ENCODE peak calls at places on chromosome 9, in seven cellular contexts. One of them, this sample, is unnamed.

GRCh38 chr9:72362118-72362531 is 2.9 kb downstream of the ZFAND5 start:
- DNase-seq in neuronal stem cell: no peak
- DNase-seq in stimulated activated CD8-positive, alpha-beta memory T cell treated with anti-CD3 and anti-CD28 coated beads, Interleukin-12 subunit alpha, Interleukin-12 subunit beta, amount 100 ng/mL, for 1 hour: no peak
- DNase-seq in substantia nigra: no peak
- DNase-seq in dorsolateral prefrontal cortex: no peak
- DNase-seq in amniotic stem cell: no peak
- DNase-seq in T-helper 1 cell: no peak
- DNase-seq in this sample: no peak

GRCh38 chr9:111456536-111456935 is 27.6 kb downstream of the ECPAS start:
- DNase-seq in substantia nigra: no peak
- DNase-seq in neuronal stem cell: no peak
- DNase-seq in T-helper 1 cell: no peak
- DNase-seq in amniotic stem cell: no peak
- DNase-seq in stimulated activated CD8-positive, alpha-beta memory T cell treated with anti-CD3 and anti-CD28 coated beads, Interleukin-12 subunit alpha, Interleukin-12 subunit beta, amount 100 ng/mL, for 1 hour: no peak
- DNase-seq in dorsolateral prefrontal cortex: no peak
- DNase-seq in this sample: no peak

GRCh38 chr9:33638516-33638915 is 114.5 kb downstream of the ANKRD18B start:
- DNase-seq in amniotic stem cell: no peak
- DNase-seq in substantia nigra: no peak
- DNase-seq in stimulated activated CD8-positive, alpha-beta memory T cell treated with anti-CD3 and anti-CD28 coated beads, Interleukin-12 subunit alpha, Interleukin-12 subunit beta, amount 100 ng/mL, for 1 hour: no peak
- DNase-seq in neuronal stem cell: no peak
- DNase-seq in T-helper 1 cell: no peak
- DNase-seq in dorsolateral prefrontal cortex: no peak
- DNase-seq in this sample: no peak

GRCh38 chr9:128254362-128254761 is 21.4 kb downstream of the GOLGA2 start:
- DNase-seq in substantia nigra: no peak
- DNase-seq in dorsolateral prefrontal cortex: no peak
- DNase-seq in stimulated activated CD8-positive, alpha-beta memory T cell treated with anti-CD3 and anti-CD28 coated beads, Interleukin-12 subunit alpha, Interleukin-12 subunit beta, amount 100 ng/mL, for 1 hour: no peak
- DNase-seq in T-helper 1 cell: no peak
- DNase-seq in amniotic stem cell: no peak
- DNase-seq in neuronal stem cell: no peak
- DNase-seq in this sample: no peak

GRCh38 chr9:79470957-79471356 is 100.8 kb upstream of the TLE4 start:
- DNase-seq in neuronal stem cell: no peak
- DNase-seq in dorsolateral prefrontal cortex: no peak
- DNase-seq in substantia nigra: no peak
- DNase-seq in amniotic stem cell: no peak
- DNase-seq in T-helper 1 cell: no peak
- DNase-seq in stimulated activated CD8-positive, alpha-beta memory T cell treated with anti-CD3 and anti-CD28 coated beads, Interleukin-12 subunit alpha, Interleukin-12 subunit beta, amount 100 ng/mL, for 1 hour: no peak
- DNase-seq in this sample: no peak

GRCh38 chr9:11402621-11403020 is 789.8 kb upstream of the PTPRD start:
- DNase-seq in substantia nigra: no peak
- DNase-seq in amniotic stem cell: no peak
- DNase-seq in stimulated activated CD8-positive, alpha-beta memory T cell treated with anti-CD3 and anti-CD28 coated beads, Interleukin-12 subunit alpha, Interleukin-12 subunit beta, amount 100 ng/mL, for 1 hour: no peak
- DNase-seq in T-helper 1 cell: no peak
- DNase-seq in dorsolateral prefrontal cortex: no peak
- DNase-seq in neuronal stem cell: no peak
- DNase-seq in this sample: no peak

GRCh38 chr9:123814526-123814925 is 115.4 kb downstream of the DENND1A start:
- DNase-seq in dorsolateral prefrontal cortex: no peak
- DNase-seq in T-helper 1 cell: no peak
- DNase-seq in neuronal stem cell: no peak
- DNase-seq in stimulated activated CD8-positive, alpha-beta memory T cell treated with anti-CD3 and anti-CD28 coated beads, Interleukin-12 subunit alpha, Interleukin-12 subunit beta, amount 100 ng/mL, for 1 hour: no peak
- DNase-seq in amniotic stem cell: no peak
- DNase-seq in substantia nigra: no peak
- DNase-seq in this sample: no peak

GRCh38 chr9:89606567-89607311 is 1.9 kb downstream of the GADD45G start:
- DNase-seq in neuronal stem cell: peak; percentile 32
- DNase-seq in substantia nigra: no peak
- DNase-seq in stimulated activated CD8-positive, alpha-beta memory T cell treated with anti-CD3 and anti-CD28 coated beads, Interleukin-12 subunit alpha, Interleukin-12 subunit beta, amount 100 ng/mL, for 1 hour: no peak
- DNase-seq in amniotic stem cell: no peak
- DNase-seq in T-helper 1 cell: no peak
- DNase-seq in dorsolateral prefrontal cortex: peak; percentile 54
- DNase-seq in this sample: peak; percentile 64

GRCh38 chr9:126613656-126614055 is at the start of gene LMX1B:
- DNase-seq in neuronal stem cell: no peak
- DNase-seq in amniotic stem cell: no peak
- DNase-seq in dorsolateral prefrontal cortex: no peak
- DNase-seq in T-helper 1 cell: no peak
- DNase-seq in stimulated activated CD8-positive, alpha-beta memory T cell treated with anti-CD3 and anti-CD28 coated beads, Interleukin-12 subunit alpha, Interleukin-12 subunit beta, amount 100 ng/mL, for 1 hour: no peak
- DNase-seq in substantia nigra: no peak
- DNase-seq in this sample: no peak

GRCh38 chr9:70746316-70746715 is 331.9 kb upstream of the KLF9 start:
- DNase-seq in neuronal stem cell: no peak
- DNase-seq in T-helper 1 cell: no peak
- DNase-seq in substantia nigra: no peak
- DNase-seq in amniotic stem cell: no peak
- DNase-seq in stimulated activated CD8-positive, alpha-beta memory T cell treated with anti-CD3 and anti-CD28 coated beads, Interleukin-12 subunit alpha, Interleukin-12 subunit beta, amount 100 ng/mL, for 1 hour: no peak
- DNase-seq in dorsolateral prefrontal cortex: no peak
- DNase-seq in this sample: no peak

GRCh38 chr9:131045300-131046092 is 36.5 kb downstream of the LAMC3 start:
- DNase-seq in substantia nigra: no peak
- DNase-seq in neuronal stem cell: no peak
- DNase-seq in T-helper 1 cell: no peak
- DNase-seq in stimulated activated CD8-positive, alpha-beta memory T cell treated with anti-CD3 and anti-CD28 coated beads, Interleukin-12 subunit alpha, Interleukin-12 subunit beta, amount 100 ng/mL, for 1 hour: no peak
- DNase-seq in dorsolateral prefrontal cortex: no peak
- DNase-seq in amniotic stem cell: no peak
- DNase-seq in this sample: peak; percentile 60

GRCh38 chr9:36316629-36317317 is 58.5 kb upstream of the GNE start:
- DNase-seq in T-helper 1 cell: no peak
- DNase-seq in dorsolateral prefrontal cortex: peak; percentile 11
- DNase-seq in neuronal stem cell: no peak
- DNase-seq in substantia nigra: peak; percentile 56
- DNase-seq in amniotic stem cell: no peak
- DNase-seq in stimulated activated CD8-positive, alpha-beta memory T cell treated with anti-CD3 and anti-CD28 coated beads, Interleukin-12 subunit alpha, Interleukin-12 subunit beta, amount 100 ng/mL, for 1 hour: no peak
- DNase-seq in this sample: no peak

GRCh38 chr9:126672634-126673284 is 59.0 kb downstream of the LMX1B start:
- DNase-seq in neuronal stem cell: no peak
- DNase-seq in substantia nigra: no peak
- DNase-seq in dorsolateral prefrontal cortex: no peak
- DNase-seq in amniotic stem cell: no peak
- DNase-seq in T-helper 1 cell: no peak
- DNase-seq in stimulated activated CD8-positive, alpha-beta memory T cell treated with anti-CD3 and anti-CD28 coated beads, Interleukin-12 subunit alpha, Interleukin-12 subunit beta, amount 100 ng/mL, for 1 hour: no peak
- DNase-seq in this sample: no peak

GRCh38 chr9:34233691-34234090 is 54.8 kb downstream of the UBAP1 start:
- DNase-seq in substantia nigra: no peak
- DNase-seq in T-helper 1 cell: no peak
- DNase-seq in neuronal stem cell: no peak
- DNase-seq in amniotic stem cell: no peak
- DNase-seq in dorsolateral prefrontal cortex: no peak
- DNase-seq in stimulated activated CD8-positive, alpha-beta memory T cell treated with anti-CD3 and anti-CD28 coated beads, Interleukin-12 subunit alpha, Interleukin-12 subunit beta, amount 100 ng/mL, for 1 hour: no peak
- DNase-seq in this sample: no peak

GRCh38 chr9:104485014-104485413 is 19.0 kb upstream of the OR13F1 start:
- DNase-seq in neuronal stem cell: no peak
- DNase-seq in T-helper 1 cell: no peak
- DNase-seq in amniotic stem cell: no peak
- DNase-seq in substantia nigra: no peak
- DNase-seq in dorsolateral prefrontal cortex: no peak
- DNase-seq in stimulated activated CD8-positive, alpha-beta memory T cell treated with anti-CD3 and anti-CD28 coated beads, Interleukin-12 subunit alpha, Interleukin-12 subunit beta, amount 100 ng/mL, for 1 hour: no peak
- DNase-seq in this sample: no peak

GRCh38 chr9:17906841-17907779 is 328.2 kb downstream of the SH3GL2 start:
- DNase-seq in dorsolateral prefrontal cortex: no peak
- DNase-seq in amniotic stem cell: no peak
- DNase-seq in T-helper 1 cell: no peak
- DNase-seq in stimulated activated CD8-positive, alpha-beta memory T cell treated with anti-CD3 and anti-CD28 coated beads, Interleukin-12 subunit alpha, Interleukin-12 subunit beta, amount 100 ng/mL, for 1 hour: no peak
- DNase-seq in substantia nigra: no peak
- DNase-seq in neuronal stem cell: peak; percentile 42
- DNase-seq in this sample: no peak

GRCh38 chr9:35844628-35845301 is 15.7 kb downstream of the TMEM8B start:
- DNase-seq in neuronal stem cell: no peak
- DNase-seq in substantia nigra: no peak
- DNase-seq in amniotic stem cell: peak; percentile 88
- DNase-seq in stimulated activated CD8-positive, alpha-beta memory T cell treated with anti-CD3 and anti-CD28 coated beads, Interleukin-12 subunit alpha, Interleukin-12 subunit beta, amount 100 ng/mL, for 1 hour: no peak
- DNase-seq in dorsolateral prefrontal cortex: no peak
- DNase-seq in T-helper 1 cell: no peak
- DNase-seq in this sample: no peak

GRCh38 chr9:137303031-137303892 is 1.2 kb upstream of the NRARP start:
- DNase-seq in substantia nigra: no peak
- DNase-seq in T-helper 1 cell: no peak
- DNase-seq in neuronal stem cell: no peak
- DNase-seq in dorsolateral prefrontal cortex: no peak
- DNase-seq in stimulated activated CD8-positive, alpha-beta memory T cell treated with anti-CD3 and anti-CD28 coated beads, Interleukin-12 subunit alpha, Interleukin-12 subunit beta, amount 100 ng/mL, for 1 hour: no peak
- DNase-seq in amniotic stem cell: no peak
- DNase-seq in this sample: no peak

GRCh38 chr9:27162045-27162444 is 53.0 kb downstream of the TEK start:
- DNase-seq in substantia nigra: no peak
- DNase-seq in dorsolateral prefrontal cortex: no peak
- DNase-seq in amniotic stem cell: peak; percentile 24
- DNase-seq in stimulated activated CD8-positive, alpha-beta memory T cell treated with anti-CD3 and anti-CD28 coated beads, Interleukin-12 subunit alpha, Interleukin-12 subunit beta, amount 100 ng/mL, for 1 hour: no peak
- DNase-seq in neuronal stem cell: no peak
- DNase-seq in T-helper 1 cell: no peak
- DNase-seq in this sample: no peak

GRCh38 chr9:137759117-137759516 is 118.5 kb upstream of the CACNA1B start:
- DNase-seq in T-helper 1 cell: no peak
- DNase-seq in dorsolateral prefrontal cortex: no peak
- DNase-seq in amniotic stem cell: no peak
- DNase-seq in substantia nigra: no peak
- DNase-seq in stimulated activated CD8-positive, alpha-beta memory T cell treated with anti-CD3 and anti-CD28 coated beads, Interleukin-12 subunit alpha, Interleukin-12 subunit beta, amount 100 ng/mL, for 1 hour: no peak
- DNase-seq in neuronal stem cell: no peak
- DNase-seq in this sample: peak; percentile 36

GRCh38 chr9:101443358-101443757 is 7.8 kb upstream of the ALDOB start:
- DNase-seq in stimulated activated CD8-positive, alpha-beta memory T cell treated with anti-CD3 and anti-CD28 coated beads, Interleukin-12 subunit alpha, Interleukin-12 subunit beta, amount 100 ng/mL, for 1 hour: no peak
- DNase-seq in substantia nigra: no peak
- DNase-seq in amniotic stem cell: no peak
- DNase-seq in neuronal stem cell: no peak
- DNase-seq in dorsolateral prefrontal cortex: peak; percentile 97
- DNase-seq in T-helper 1 cell: no peak
- DNase-seq in this sample: no peak

GRCh38 chr9:137445275-137445807 is 4.2 kb upstream of the ENTPD8 start:
- DNase-seq in stimulated activated CD8-positive, alpha-beta memory T cell treated with anti-CD3 and anti-CD28 coated beads, Interleukin-12 subunit alpha, Interleukin-12 subunit beta, amount 100 ng/mL, for 1 hour: peak; percentile 77
- DNase-seq in amniotic stem cell: no peak
- DNase-seq in T-helper 1 cell: peak; percentile 65
- DNase-seq in dorsolateral prefrontal cortex: peak; percentile 63
- DNase-seq in substantia nigra: peak; percentile 67
- DNase-seq in neuronal stem cell: peak; percentile 77
- DNase-seq in this sample: peak; percentile 92

GRCh38 chr9:127705577-127706215 is 1.1 kb upstream of the CFAP157 start:
- DNase-seq in amniotic stem cell: no peak
- DNase-seq in neuronal stem cell: no peak
- DNase-seq in stimulated activated CD8-positive, alpha-beta memory T cell treated with anti-CD3 and anti-CD28 coated beads, Interleukin-12 subunit alpha, Interleukin-12 subunit beta, amount 100 ng/mL, for 1 hour: no peak
- DNase-seq in T-helper 1 cell: no peak
- DNase-seq in substantia nigra: no peak
- DNase-seq in dorsolateral prefrontal cortex: no peak
- DNase-seq in this sample: no peak

GRCh38 chr9:90034071-90034470 is 429.3 kb downstream of the GADD45G start:
- DNase-seq in neuronal stem cell: no peak
- DNase-seq in amniotic stem cell: no peak
- DNase-seq in dorsolateral prefrontal cortex: no peak
- DNase-seq in substantia nigra: no peak
- DNase-seq in stimulated activated CD8-positive, alpha-beta memory T cell treated with anti-CD3 and anti-CD28 coated beads, Interleukin-12 subunit alpha, Interleukin-12 subunit beta, amount 100 ng/mL, for 1 hour: no peak
- DNase-seq in T-helper 1 cell: no peak
- DNase-seq in this sample: no peak

GRCh38 chr9:137975936-137976565 is 98.5 kb downstream of the CACNA1B start:
- DNase-seq in T-helper 1 cell: no peak
- DNase-seq in stimulated activated CD8-positive, alpha-beta memory T cell treated with anti-CD3 and anti-CD28 coated beads, Interleukin-12 subunit alpha, Interleukin-12 subunit beta, amount 100 ng/mL, for 1 hour: no peak
- DNase-seq in amniotic stem cell: no peak
- DNase-seq in substantia nigra: no peak
- DNase-seq in dorsolateral prefrontal cortex: no peak
- DNase-seq in neuronal stem cell: no peak
- DNase-seq in this sample: peak; percentile 46

GRCh38 chr9:118303216-118303615 is 599.0 kb downstream of the TLR4 start:
- DNase-seq in amniotic stem cell: no peak
- DNase-seq in substantia nigra: no peak
- DNase-seq in stimulated activated CD8-positive, alpha-beta memory T cell treated with anti-CD3 and anti-CD28 coated beads, Interleukin-12 subunit alpha, Interleukin-12 subunit beta, amount 100 ng/mL, for 1 hour: no peak
- DNase-seq in dorsolateral prefrontal cortex: no peak
- DNase-seq in neuronal stem cell: no peak
- DNase-seq in T-helper 1 cell: no peak
- DNase-seq in this sample: no peak

GRCh38 chr9:79741381-79741780 is 169.6 kb downstream of the TLE4 start:
- DNase-seq in substantia nigra: no peak
- DNase-seq in amniotic stem cell: no peak
- DNase-seq in T-helper 1 cell: no peak
- DNase-seq in neuronal stem cell: no peak
- DNase-seq in stimulated activated CD8-positive, alpha-beta memory T cell treated with anti-CD3 and anti-CD28 coated beads, Interleukin-12 subunit alpha, Interleukin-12 subunit beta, amount 100 ng/mL, for 1 hour: no peak
- DNase-seq in dorsolateral prefrontal cortex: no peak
- DNase-seq in this sample: no peak

GRCh38 chr9:74672237-74672636 is 175.1 kb downstream of the RORB start:
- DNase-seq in T-helper 1 cell: no peak
- DNase-seq in dorsolateral prefrontal cortex: no peak
- DNase-seq in amniotic stem cell: no peak
- DNase-seq in neuronal stem cell: no peak
- DNase-seq in stimulated activated CD8-positive, alpha-beta memory T cell treated with anti-CD3 and anti-CD28 coated beads, Interleukin-12 subunit alpha, Interleukin-12 subunit beta, amount 100 ng/mL, for 1 hour: no peak
- DNase-seq in substantia nigra: no peak
- DNase-seq in this sample: no peak

GRCh38 chr9:93059097-93059959 is 827 bp downstream of the SUSD3 start:
- DNase-seq in substantia nigra: no peak
- DNase-seq in stimulated activated CD8-positive, alpha-beta memory T cell treated with anti-CD3 and anti-CD28 coated beads, Interleukin-12 subunit alpha, Interleukin-12 subunit beta, amount 100 ng/mL, for 1 hour: no peak
- DNase-seq in neuronal stem cell: no peak
- DNase-seq in T-helper 1 cell: peak; percentile 39
- DNase-seq in dorsolateral prefrontal cortex: no peak
- DNase-seq in amniotic stem cell: no peak
- DNase-seq in this sample: no peak

GRCh38 chr9:106966481-106966880 is 103.5 kb downstream of the ZNF462 start:
- DNase-seq in neuronal stem cell: no peak
- DNase-seq in substantia nigra: no peak
- DNase-seq in T-helper 1 cell: no peak
- DNase-seq in dorsolateral prefrontal cortex: no peak
- DNase-seq in amniotic stem cell: no peak
- DNase-seq in stimulated activated CD8-positive, alpha-beta memory T cell treated with anti-CD3 and anti-CD28 coated beads, Interleukin-12 subunit alpha, Interleukin-12 subunit beta, amount 100 ng/mL, for 1 hour: no peak
- DNase-seq in this sample: no peak

GRCh38 chr9:134304306-134304705 is 21.9 kb upstream of the RXRA start:
- DNase-seq in neuronal stem cell: no peak
- DNase-seq in amniotic stem cell: no peak
- DNase-seq in stimulated activated CD8-positive, alpha-beta memory T cell treated with anti-CD3 and anti-CD28 coated beads, Interleukin-12 subunit alpha, Interleukin-12 subunit beta, amount 100 ng/mL, for 1 hour: no peak
- DNase-seq in dorsolateral prefrontal cortex: no peak
- DNase-seq in T-helper 1 cell: no peak
- DNase-seq in substantia nigra: no peak
- DNase-seq in this sample: no peak

GRCh38 chr9:8254527-8254926 is 454.9 kb upstream of the DMAC1 start:
- DNase-seq in stimulated activated CD8-positive, alpha-beta memory T cell treated with anti-CD3 and anti-CD28 coated beads, Interleukin-12 subunit alpha, Interleukin-12 subunit beta, amount 100 ng/mL, for 1 hour: no peak
- DNase-seq in neuronal stem cell: no peak
- DNase-seq in substantia nigra: no peak
- DNase-seq in dorsolateral prefrontal cortex: no peak
- DNase-seq in T-helper 1 cell: no peak
- DNase-seq in amniotic stem cell: no peak
- DNase-seq in this sample: no peak

GRCh38 chr9:116546711-116547581 is 140.2 kb upstream of the TRIM32 start:
- DNase-seq in stimulated activated CD8-positive, alpha-beta memory T cell treated with anti-CD3 and anti-CD28 coated beads, Interleukin-12 subunit alpha, Interleukin-12 subunit beta, amount 100 ng/mL, for 1 hour: no peak
- DNase-seq in substantia nigra: no peak
- DNase-seq in T-helper 1 cell: no peak
- DNase-seq in amniotic stem cell: peak; percentile 13
- DNase-seq in neuronal stem cell: no peak
- DNase-seq in dorsolateral prefrontal cortex: no peak
- DNase-seq in this sample: no peak

GRCh38 chr9:130555968-130556367 is 23.4 kb upstream of the FUBP3 start:
- DNase-seq in substantia nigra: no peak
- DNase-seq in T-helper 1 cell: no peak
- DNase-seq in stimulated activated CD8-positive, alpha-beta memory T cell treated with anti-CD3 and anti-CD28 coated beads, Interleukin-12 subunit alpha, Interleukin-12 subunit beta, amount 100 ng/mL, for 1 hour: no peak
- DNase-seq in dorsolateral prefrontal cortex: no peak
- DNase-seq in amniotic stem cell: no peak
- DNase-seq in neuronal stem cell: no peak
- DNase-seq in this sample: no peak

GRCh38 chr9:107307331-107307730 is 24.3 kb downstream of the RAD23B start:
- DNase-seq in substantia nigra: no peak
- DNase-seq in amniotic stem cell: no peak
- DNase-seq in dorsolateral prefrontal cortex: no peak
- DNase-seq in stimulated activated CD8-positive, alpha-beta memory T cell treated with anti-CD3 and anti-CD28 coated beads, Interleukin-12 subunit alpha, Interleukin-12 subunit beta, amount 100 ng/mL, for 1 hour: no peak
- DNase-seq in neuronal stem cell: no peak
- DNase-seq in T-helper 1 cell: no peak
- DNase-seq in this sample: no peak

GRCh38 chr9:72041775-72042194 is 18.6 kb downstream of the C9orf57 start:
- DNase-seq in stimulated activated CD8-positive, alpha-beta memory T cell treated with anti-CD3 and anti-CD28 coated beads, Interleukin-12 subunit alpha, Interleukin-12 subunit beta, amount 100 ng/mL, for 1 hour: no peak
- DNase-seq in T-helper 1 cell: no peak
- DNase-seq in dorsolateral prefrontal cortex: no peak
- DNase-seq in amniotic stem cell: no peak
- DNase-seq in substantia nigra: no peak
- DNase-seq in neuronal stem cell: no peak
- DNase-seq in this sample: no peak

GRCh38 chr9:130074391-130075115 is 20.8 kb downstream of the GPR107 start:
- DNase-seq in dorsolateral prefrontal cortex: no peak
- DNase-seq in substantia nigra: no peak
- DNase-seq in stimulated activated CD8-positive, alpha-beta memory T cell treated with anti-CD3 and anti-CD28 coated beads, Interleukin-12 subunit alpha, Interleukin-12 subunit beta, amount 100 ng/mL, for 1 hour: no peak
- DNase-seq in amniotic stem cell: no peak
- DNase-seq in neuronal stem cell: no peak
- DNase-seq in T-helper 1 cell: no peak
- DNase-seq in this sample: no peak

GRCh38 chr9:5453673-5454072 is 3.3 kb downstream of the CD274 start:
- DNase-seq in T-helper 1 cell: no peak
- DNase-seq in neuronal stem cell: no peak
- DNase-seq in dorsolateral prefrontal cortex: peak; percentile 40
- DNase-seq in stimulated activated CD8-positive, alpha-beta memory T cell treated with anti-CD3 and anti-CD28 coated beads, Interleukin-12 subunit alpha, Interleukin-12 subunit beta, amount 100 ng/mL, for 1 hour: no peak
- DNase-seq in substantia nigra: no peak
- DNase-seq in amniotic stem cell: no peak
- DNase-seq in this sample: no peak